ENCODE peak calls at places on chromosomes 1 and 21, in seven cellular contexts. L is hypothalamus, U is Kasumi-1, I is NCI-H1436, C is NCI-H460, Y is GM04504, F is GM12892. E is an unnamed sample.

GRCh38 chr1:230120949-230121381 is 53.9 kb downstream of the GALNT2 start:
- DNase-seq in U (peak; percentile 15), L (no peak), I (no peak), F (no peak), C (peak; percentile 38), Y (no peak), E (peak; percentile 76)

GRCh38 chr1:16420719-16421118 is 16.5 kb downstream of the SPATA21 start:
- DNase-seq in U (no peak), L (no peak), C (no peak), I (no peak), F (peak; percentile 45), Y (no peak), E (no peak)

GRCh38 chr1:23470282-23471070 is 13.5 kb downstream of the ASAP3 start:
- DNase-seq in F (no peak), U (no peak), I (no peak), C (no peak), L (peak; percentile 11), Y (no peak), E (no peak)

GRCh38 chr1:41051022-41051421 is 29.5 kb upstream of the SLFNL1 start:
- DNase-seq in C (no peak), Y (no peak), F (no peak), I (no peak), U (no peak), L (no peak), E (no peak)

GRCh38 chr1:174165471-174166137 is 6.3 kb downstream of the RABGAP1L start:
- DNase-seq in Y (peak; percentile 25), L (no peak), U (no peak), C (no peak), I (no peak), F (no peak), E (peak; percentile 54)

GRCh38 chr1:24067978-24068377 is 44.0 kb downstream of the MYOM3 start:
- DNase-seq in F (no peak), C (no peak), U (no peak), I (no peak), L (no peak), Y (no peak), E (no peak)

GRCh38 chr21:35635261-35635660 is 425.1 kb downstream of the SETD4 start:
- DNase-seq in Y (peak; percentile 77), U (no peak), I (no peak), C (no peak), L (no peak), F (no peak), E (peak; percentile 84)

GRCh38 chr1:106768501-106768900 is 288.0 kb upstream of the PRMT6 start:
- DNase-seq in L (no peak), U (no peak), C (no peak), F (no peak), Y (no peak), I (no peak), E (no peak)

GRCh38 chr1:6358757-6359567 is 34.6 kb downstream of the ACOT7 start:
- DNase-seq in Y (peak; percentile 48), F (no peak), L (no peak), C (no peak), U (no peak), I (no peak), E (no peak)

GRCh38 chr1:8396083-8396911 is 78.4 kb downstream of the SLC45A1 start:
- DNase-seq in C (no peak), Y (peak; percentile 49), I (no peak), L (no peak), F (no peak), U (no peak), E (peak; percentile 33)

GRCh38 chr1:39395357-39395831 is 96.0 kb upstream of the BMP8A start:
- DNase-seq in Y (peak; percentile 61), U (peak; percentile 55), C (peak; percentile 36), L (no peak), I (no peak), F (no peak), E (peak; percentile 8)

GRCh38 chr1:151579436-151580225 is 32.2 kb upstream of the SNX27 start:
- DNase-seq in U (no peak), C (no peak), Y (no peak), F (no peak), L (no peak), I (no peak), E (peak; percentile 84)

GRCh38 chr1:44237721-44238457 is 24.6 kb downstream of the DMAP1 start:
- DNase-seq in L (no peak), C (no peak), U (no peak), Y (peak; percentile 82), F (peak; percentile 53), I (no peak), E (peak; percentile 36)

GRCh38 chr1:91221017-91221416 is 183.6 kb downstream of the HFM1 start:
- DNase-seq in U (no peak), I (no peak), L (no peak), F (no peak), C (no peak), Y (no peak), E (peak; percentile 69)

GRCh38 chr21:33149166-33149565 is 79.2 kb downstream of the OLIG1 start:
- DNase-seq in L (no peak), F (no peak), I (no peak), C (no peak), Y (no peak), U (no peak), E (no peak)

GRCh38 chr1:154855186-154855585 is 14.9 kb downstream of the KCNN3 start:
- DNase-seq in C (no peak), I (no peak), Y (no peak), U (no peak), F (no peak), L (no peak), E (no peak)

E was measured in trophoblast cell.